ENCODE peak calls at places on chromosome 2, in eight cellular contexts. One of them, this sample, is unnamed.

GRCh38 chr2:102065675-102066252 is 74.0 kb downstream of the IL1R2 start:
- DNase-seq in gastrocnemius medialis: peak; percentile 82
- DNase-seq in left lung: peak; percentile 74
- DNase-seq in mucosa of descending colon: no peak
- DNase-seq in PC-9: peak; percentile 85
- DNase-seq in CD4-positive, CD25-positive, alpha-beta regulatory T cell: no peak
- DNase-seq in astrocyte of the spinal cord: peak; percentile 89
- DNase-seq in AG09309: no peak
- DNase-seq in this sample: peak; percentile 82

GRCh38 chr2:209556354-209556961 is 132.6 kb downstream of the MAP2 start:
- DNase-seq in gastrocnemius medialis: no peak
- DNase-seq in left lung: no peak
- DNase-seq in mucosa of descending colon: no peak
- DNase-seq in PC-9: peak; percentile 34
- DNase-seq in CD4-positive, CD25-positive, alpha-beta regulatory T cell: no peak
- DNase-seq in astrocyte of the spinal cord: peak; percentile 61
- DNase-seq in AG09309: peak; percentile 32
- DNase-seq in this sample: peak; percentile 59

GRCh38 chr2:175805442-175806114 is 196.5 kb downstream of the LNPK start:
- DNase-seq in gastrocnemius medialis: no peak
- DNase-seq in left lung: no peak
- DNase-seq in mucosa of descending colon: no peak
- DNase-seq in PC-9: no peak
- DNase-seq in CD4-positive, CD25-positive, alpha-beta regulatory T cell: no peak
- DNase-seq in astrocyte of the spinal cord: no peak
- DNase-seq in AG09309: no peak
- DNase-seq in this sample: no peak

GRCh38 chr2:12061317-12061716 is 314.9 kb downstream of the LPIN1 start:
- DNase-seq in gastrocnemius medialis: no peak
- DNase-seq in left lung: no peak
- DNase-seq in mucosa of descending colon: no peak
- DNase-seq in PC-9: no peak
- DNase-seq in CD4-positive, CD25-positive, alpha-beta regulatory T cell: no peak
- DNase-seq in astrocyte of the spinal cord: no peak
- DNase-seq in AG09309: no peak
- DNase-seq in this sample: no peak

GRCh38 chr2:216274194-216274593 is 98.1 kb downstream of the MARCHF4 start:
- DNase-seq in gastrocnemius medialis: no peak
- DNase-seq in left lung: no peak
- DNase-seq in mucosa of descending colon: no peak
- DNase-seq in PC-9: no peak
- DNase-seq in CD4-positive, CD25-positive, alpha-beta regulatory T cell: no peak
- DNase-seq in astrocyte of the spinal cord: peak; percentile 16
- DNase-seq in AG09309: peak; percentile 31
- DNase-seq in this sample: peak; percentile 63

GRCh38 chr2:1518891-1519530 is 105.7 kb downstream of the TPO start:
- DNase-seq in gastrocnemius medialis: no peak
- DNase-seq in left lung: peak; percentile 20
- DNase-seq in mucosa of descending colon: peak; percentile 36
- DNase-seq in PC-9: no peak
- DNase-seq in CD4-positive, CD25-positive, alpha-beta regulatory T cell: no peak
- DNase-seq in astrocyte of the spinal cord: peak; percentile 9
- DNase-seq in AG09309: no peak
- DNase-seq in this sample: no peak

GRCh38 chr2:102266204-102266603 is 45.2 kb upstream of the IL1RL1 start:
- DNase-seq in gastrocnemius medialis: peak; percentile 73
- DNase-seq in left lung: no peak
- DNase-seq in mucosa of descending colon: no peak
- DNase-seq in PC-9: no peak
- DNase-seq in CD4-positive, CD25-positive, alpha-beta regulatory T cell: no peak
- DNase-seq in astrocyte of the spinal cord: no peak
- DNase-seq in AG09309: no peak
- DNase-seq in this sample: no peak

GRCh38 chr2:111919794-111920608 is 21.6 kb downstream of the MERTK start:
- DNase-seq in gastrocnemius medialis: no peak
- DNase-seq in left lung: peak; percentile 89
- DNase-seq in mucosa of descending colon: peak; percentile 75
- DNase-seq in PC-9: peak; percentile 91
- DNase-seq in CD4-positive, CD25-positive, alpha-beta regulatory T cell: no peak
- DNase-seq in astrocyte of the spinal cord: peak; percentile 41
- DNase-seq in AG09309: no peak
- DNase-seq in this sample: no peak

GRCh38 chr2:216556202-216556601 is 57.6 kb downstream of the RPL37A start:
- DNase-seq in gastrocnemius medialis: no peak
- DNase-seq in left lung: no peak
- DNase-seq in mucosa of descending colon: no peak
- DNase-seq in PC-9: no peak
- DNase-seq in CD4-positive, CD25-positive, alpha-beta regulatory T cell: no peak
- DNase-seq in astrocyte of the spinal cord: no peak
- DNase-seq in AG09309: no peak
- DNase-seq in this sample: no peak

GRCh38 chr2:126676814-126677538 is 21.0 kb downstream of the GYPC start:
- DNase-seq in gastrocnemius medialis: no peak
- DNase-seq in left lung: no peak
- DNase-seq in mucosa of descending colon: no peak
- DNase-seq in PC-9: no peak
- DNase-seq in CD4-positive, CD25-positive, alpha-beta regulatory T cell: no peak
- DNase-seq in astrocyte of the spinal cord: no peak
- DNase-seq in AG09309: no peak
- DNase-seq in this sample: no peak

GRCh38 chr2:209577376-209578357 is 153.8 kb downstream of the MAP2 start:
- DNase-seq in gastrocnemius medialis: no peak
- DNase-seq in left lung: no peak
- DNase-seq in mucosa of descending colon: no peak
- DNase-seq in PC-9: no peak
- DNase-seq in CD4-positive, CD25-positive, alpha-beta regulatory T cell: no peak
- DNase-seq in astrocyte of the spinal cord: peak; percentile 28
- DNase-seq in AG09309: no peak
- DNase-seq in this sample: peak; percentile 6

GRCh38 chr2:222907790-222908431 is 47.1 kb downstream of the ACSL3 start:
- DNase-seq in gastrocnemius medialis: no peak
- DNase-seq in left lung: no peak
- DNase-seq in mucosa of descending colon: no peak
- DNase-seq in PC-9: no peak
- DNase-seq in CD4-positive, CD25-positive, alpha-beta regulatory T cell: no peak
- DNase-seq in astrocyte of the spinal cord: peak; percentile 56
- DNase-seq in AG09309: no peak
- DNase-seq in this sample: peak; percentile 83

GRCh38 chr2:28546242-28546641 is 50.4 kb downstream of the PLB1 start:
- DNase-seq in gastrocnemius medialis: no peak
- DNase-seq in left lung: no peak
- DNase-seq in mucosa of descending colon: peak; percentile 32
- DNase-seq in PC-9: no peak
- DNase-seq in CD4-positive, CD25-positive, alpha-beta regulatory T cell: no peak
- DNase-seq in astrocyte of the spinal cord: no peak
- DNase-seq in AG09309: no peak
- DNase-seq in this sample: no peak

GRCh38 chr2:62309465-62310091 is 113.7 kb downstream of the B3GNT2 start:
- DNase-seq in gastrocnemius medialis: no peak
- DNase-seq in left lung: no peak
- DNase-seq in mucosa of descending colon: no peak
- DNase-seq in PC-9: no peak
- DNase-seq in CD4-positive, CD25-positive, alpha-beta regulatory T cell: no peak
- DNase-seq in astrocyte of the spinal cord: no peak
- DNase-seq in AG09309: no peak
- DNase-seq in this sample: no peak

GRCh38 chr2:45595724-45596435 is 15.2 kb downstream of the SRBD1 start:
- DNase-seq in gastrocnemius medialis: peak; percentile 9
- DNase-seq in left lung: peak; percentile 69
- DNase-seq in mucosa of descending colon: no peak
- DNase-seq in PC-9: no peak
- DNase-seq in CD4-positive, CD25-positive, alpha-beta regulatory T cell: no peak
- DNase-seq in astrocyte of the spinal cord: peak; percentile 67
- DNase-seq in AG09309: peak; percentile 55
- DNase-seq in this sample: peak; percentile 65

GRCh38 chr2:173059941-173060575 is 15.6 kb upstream of the MAP3K20 start:
- DNase-seq in gastrocnemius medialis: no peak
- DNase-seq in left lung: no peak
- DNase-seq in mucosa of descending colon: no peak
- DNase-seq in PC-9: peak; percentile 82
- DNase-seq in CD4-positive, CD25-positive, alpha-beta regulatory T cell: no peak
- DNase-seq in astrocyte of the spinal cord: no peak
- DNase-seq in AG09309: no peak
- DNase-seq in this sample: peak; percentile 43

GRCh38 chr2:95275151-95275515 is 884 bp downstream of the PROM2 start:
- DNase-seq in gastrocnemius medialis: no peak
- DNase-seq in left lung: peak; percentile 19
- DNase-seq in mucosa of descending colon: peak; percentile 44
- DNase-seq in PC-9: no peak
- DNase-seq in CD4-positive, CD25-positive, alpha-beta regulatory T cell: no peak
- DNase-seq in astrocyte of the spinal cord: no peak
- DNase-seq in AG09309: no peak
- DNase-seq in this sample: no peak

GRCh38 chr2:151777487-151777886 is 43.2 kb upstream of the NEB start:
- DNase-seq in gastrocnemius medialis: no peak
- DNase-seq in left lung: no peak
- DNase-seq in mucosa of descending colon: no peak
- DNase-seq in PC-9: no peak
- DNase-seq in CD4-positive, CD25-positive, alpha-beta regulatory T cell: no peak
- DNase-seq in astrocyte of the spinal cord: no peak
- DNase-seq in AG09309: no peak
- DNase-seq in this sample: no peak

DNA sequence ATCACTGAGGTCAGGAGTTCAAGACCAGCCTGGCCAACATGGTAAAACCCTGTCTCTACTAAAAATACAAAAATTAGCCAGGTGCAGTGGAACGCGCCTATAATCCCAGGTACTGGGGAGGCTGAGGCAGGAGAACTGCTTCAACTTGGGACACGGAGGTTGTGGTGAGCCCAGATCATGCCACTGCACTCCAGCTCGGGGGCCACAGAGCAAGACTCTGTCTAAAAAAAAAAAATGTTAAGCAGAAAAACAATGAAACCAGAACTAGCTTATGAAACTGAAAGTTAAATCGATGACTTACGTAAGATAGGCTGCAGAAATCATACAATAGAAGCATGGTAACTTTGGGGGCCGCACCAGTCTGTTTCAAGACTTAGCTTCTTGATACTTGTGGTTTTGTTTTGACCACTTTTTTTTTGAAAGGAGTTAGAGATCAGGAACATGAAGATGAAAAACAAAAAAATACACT is 6.2 kb upstream of the GPR155 start:
- DNase-seq in gastrocnemius medialis: no peak
- DNase-seq in left lung: no peak
- DNase-seq in mucosa of descending colon: peak; percentile 35
- DNase-seq in PC-9: no peak
- DNase-seq in CD4-positive, CD25-positive, alpha-beta regulatory T cell: peak; percentile 87
- DNase-seq in astrocyte of the spinal cord: no peak
- DNase-seq in AG09309: no peak
- DNase-seq in this sample: no peak
- H3K4me3 ChIP-seq in gastrocnemius medialis: no peak overlapping the region
- H3K4me3 ChIP-seq in left lung: no peak overlapping the region
- H3K4me3 ChIP-seq in mucosa of descending colon: no peak overlapping the region
- H3K4me3 ChIP-seq in PC-9: no peak overlapping the region
- H3K4me3 ChIP-seq in CD4-positive, CD25-positive, alpha-beta regulatory T cell: peak overlapping the region; percentile 94
- H3K4me3 ChIP-seq in astrocyte of the spinal cord: no peak overlapping the region
- H3K4me3 ChIP-seq in AG09309: no peak overlapping the region
- H3K4me3 ChIP-seq in this sample: no peak overlapping the region

DNA sequence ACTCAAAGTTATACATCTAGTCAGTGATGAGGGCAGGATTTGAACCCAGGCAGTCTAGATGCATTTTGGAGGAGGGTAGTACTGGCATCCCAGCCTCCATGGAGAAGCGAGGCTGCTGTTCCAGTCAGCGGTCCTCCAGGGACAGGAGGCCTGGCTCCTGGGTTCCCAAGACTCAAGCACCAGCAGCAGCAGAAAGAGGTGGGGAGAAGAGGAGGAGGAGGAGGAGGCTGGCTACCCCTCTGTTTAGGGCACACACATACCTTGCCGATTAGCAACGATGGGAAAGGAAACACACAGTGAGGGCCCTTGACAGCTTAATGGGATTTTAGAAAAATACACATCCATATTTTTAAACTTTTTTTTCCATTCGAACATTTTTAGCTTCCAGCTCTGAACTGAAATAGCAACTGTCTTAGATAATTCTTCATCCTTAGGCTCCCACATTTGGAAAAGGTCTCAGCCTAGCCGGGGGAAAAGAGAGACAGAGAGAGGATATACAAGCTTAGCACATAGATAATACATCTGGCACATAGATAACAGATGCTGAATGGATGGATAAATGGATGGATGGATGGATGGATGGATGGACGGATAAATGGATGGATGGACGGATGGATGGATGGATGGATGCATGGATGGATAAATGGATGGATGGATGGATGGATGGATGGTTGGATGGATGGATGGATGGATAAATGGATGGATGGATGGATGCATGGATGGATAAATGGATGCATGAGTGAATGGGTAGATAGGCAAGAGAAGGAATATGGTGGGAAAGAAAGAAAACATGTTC is 87.9 kb downstream of the LBH start:
- DNase-seq in gastrocnemius medialis: no peak
- DNase-seq in left lung: no peak
- DNase-seq in mucosa of descending colon: no peak
- DNase-seq in PC-9: no peak
- DNase-seq in CD4-positive, CD25-positive, alpha-beta regulatory T cell: no peak
- DNase-seq in astrocyte of the spinal cord: no peak
- DNase-seq in AG09309: no peak
- DNase-seq in this sample: no peak
- H3K4me3 ChIP-seq in gastrocnemius medialis: no peak overlapping the region
- H3K4me3 ChIP-seq in left lung: no peak overlapping the region
- H3K4me3 ChIP-seq in mucosa of descending colon: no peak overlapping the region
- H3K4me3 ChIP-seq in PC-9: no peak overlapping the region
- H3K4me3 ChIP-seq in CD4-positive, CD25-positive, alpha-beta regulatory T cell: no peak overlapping the region
- H3K4me3 ChIP-seq in astrocyte of the spinal cord: no peak overlapping the region
- H3K4me3 ChIP-seq in AG09309: no peak overlapping the region
- H3K4me3 ChIP-seq in this sample: no peak overlapping the region

GRCh38 chr2:225999692-226000091 is 600.2 kb downstream of the NYAP2 start:
- DNase-seq in gastrocnemius medialis: no peak
- DNase-seq in left lung: no peak
- DNase-seq in mucosa of descending colon: no peak
- DNase-seq in PC-9: no peak
- DNase-seq in CD4-positive, CD25-positive, alpha-beta regulatory T cell: no peak
- DNase-seq in astrocyte of the spinal cord: peak; percentile 29
- DNase-seq in AG09309: no peak
- DNase-seq in this sample: no peak
- H3K4me3 ChIP-seq in gastrocnemius medialis: no peak overlapping the region
- H3K4me3 ChIP-seq in left lung: no peak overlapping the region
- H3K4me3 ChIP-seq in mucosa of descending colon: no peak overlapping the region
- H3K4me3 ChIP-seq in PC-9: no peak overlapping the region
- H3K4me3 ChIP-seq in CD4-positive, CD25-positive, alpha-beta regulatory T cell: no peak overlapping the region
- H3K4me3 ChIP-seq in astrocyte of the spinal cord: no peak overlapping the region
- H3K4me3 ChIP-seq in AG09309: no peak overlapping the region
- H3K4me3 ChIP-seq in this sample: no peak overlapping the region

DNA sequence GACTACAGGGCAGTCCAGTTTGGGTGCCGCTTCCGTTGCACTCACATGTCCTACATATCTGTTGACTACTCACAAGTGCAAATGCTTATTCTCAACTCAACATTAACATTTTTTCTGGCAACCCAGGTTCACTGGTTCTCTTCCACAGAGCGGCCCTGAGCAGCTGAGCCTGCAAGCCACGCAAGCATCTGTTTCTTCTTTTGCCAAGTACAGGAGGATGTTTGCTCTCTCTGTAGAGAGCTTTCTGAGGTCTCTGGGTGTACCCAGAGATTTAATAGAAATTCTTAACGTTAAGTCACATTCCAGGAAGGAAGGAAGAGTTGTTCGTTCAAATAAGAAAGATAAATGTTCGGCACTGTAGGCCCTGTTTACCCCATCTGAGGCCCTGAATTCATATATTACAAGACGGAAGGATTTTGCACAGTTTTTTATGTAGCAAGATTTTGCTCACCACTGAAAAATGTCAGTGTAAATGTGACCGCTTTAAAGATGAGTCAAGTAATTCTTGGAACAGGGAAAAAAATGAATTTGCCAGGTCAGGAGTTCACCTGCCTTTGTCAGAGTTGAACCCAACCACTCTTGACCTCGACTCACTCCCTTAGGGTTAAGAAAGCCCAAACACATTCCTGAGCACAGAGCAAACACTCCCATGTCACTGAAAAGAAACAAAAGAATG is 30.1 kb downstream of the KCTD18 start:
- DNase-seq in gastrocnemius medialis: no peak
- DNase-seq in left lung: no peak
- DNase-seq in mucosa of descending colon: no peak
- DNase-seq in PC-9: peak; percentile 88
- DNase-seq in CD4-positive, CD25-positive, alpha-beta regulatory T cell: no peak
- DNase-seq in astrocyte of the spinal cord: peak; percentile 81
- DNase-seq in AG09309: peak; percentile 50
- DNase-seq in this sample: peak; percentile 87
- H3K4me3 ChIP-seq in gastrocnemius medialis: no peak overlapping the region
- H3K4me3 ChIP-seq in left lung: no peak overlapping the region
- H3K4me3 ChIP-seq in mucosa of descending colon: no peak overlapping the region
- H3K4me3 ChIP-seq in PC-9: no peak overlapping the region
- H3K4me3 ChIP-seq in CD4-positive, CD25-positive, alpha-beta regulatory T cell: no peak overlapping the region
- H3K4me3 ChIP-seq in astrocyte of the spinal cord: no peak overlapping the region
- H3K4me3 ChIP-seq in AG09309: no peak overlapping the region
- H3K4me3 ChIP-seq in this sample: no peak overlapping the region

This sample was measured in IMR-90.